ENCODE peak calls at places on chromosomes 7 and 10, in five cellular contexts. C is thoracic aorta, U is IMR-90, L is adrenal gland, O is psoas muscle. R is an unnamed sample.

GRCh38 chr10:93999401-93999851 is 5.7 kb downstream of the PLCE1 start:
- DNase-seq in L (no peak), C (peak; percentile 32), U (peak; percentile 63), O (peak; percentile 75), R (peak; percentile 40)

GRCh38 chr10:132707776-132708171 is 78.2 kb downstream of the NKX6-2 start:
- DNase-seq in L (no peak), U (no peak), O (no peak), C (no peak), R (no peak)

GRCh38 chr10:19918800-19919199 is 102.6 kb downstream of the PLXDC2 start:
- DNase-seq in O (no peak), C (no peak), U (peak; percentile 62), L (no peak), R (no peak)

GRCh38 chr7:25244193-25244592 is 15.9 kb upstream of the NPVF start:
- DNase-seq in C (no peak), L (no peak), U (no peak), O (no peak), R (no peak)

GRCh38 chr10:6222755-6223154 is 20.0 kb downstream of the PFKFB3 start:
- DNase-seq in C (no peak), L (no peak), O (no peak), U (no peak), R (no peak)

GRCh38 chr7:2094454-2095039 is 138.2 kb downstream of the MAD1L1 start:
- DNase-seq in O (no peak), L (no peak), C (no peak), U (no peak), R (no peak)

GRCh38 chr7:96833701-96834453 is 124.2 kb upstream of the SEM1 start:
- DNase-seq in C (no peak), L (no peak), O (no peak), U (no peak), R (no peak)

GRCh38 chr7:135169141-135169935 is 1.2 kb downstream of the CYREN start:
- DNase-seq in O (peak; percentile 48), L (peak; percentile 56), C (no peak), U (peak; percentile 59), R (peak; percentile 38)

GRCh38 chr7:139681463-139681755 is 96.4 kb downstream of the HIPK2 start:
- DNase-seq in C (no peak), L (no peak), O (no peak), U (no peak), R (no peak)

GRCh38 chr7:51261117-51261835 is 55.3 kb downstream of the COBL start:
- DNase-seq in O (no peak), C (no peak), L (no peak), U (no peak), R (no peak)

GRCh38 chr7:40536406-40536805 is 401.6 kb downstream of the SUGCT start:
- DNase-seq in O (no peak), U (no peak), C (no peak), L (no peak), R (no peak)

GRCh38 chr7:97024209-97025129 is at the start of gene DLX5:
- DNase-seq in L (peak; percentile 22), O (no peak), C (no peak), U (peak; percentile 6), R (no peak)

GRCh38 chr10:46544989-46545791 is 11.3 kb downstream of the GPRIN2 start:
- DNase-seq in C (no peak), U (no peak), O (peak; percentile 4), L (peak; percentile 10), R (no peak)

GRCh38 chr10:86345296-86346168 is 21.1 kb downstream of the GRID1 start:
- DNase-seq in U (no peak), C (no peak), O (no peak), L (peak; percentile 2), R (no peak)

GRCh38 chr10:124605481-124605855 is 138.7 kb downstream of the FAM53B start:
- DNase-seq in C (no peak), O (no peak), U (no peak), L (no peak), R (no peak)

GRCh38 chr10:8639601-8640000 is 585.1 kb downstream of the GATA3 start:
- DNase-seq in L (no peak), O (no peak), U (no peak), C (no peak), R (no peak)

GRCh38 chr7:41590951-41591350 is 111.9 kb downstream of the INHBA start:
- DNase-seq in U (no peak), C (no peak), L (no peak), O (no peak), R (no peak)

GRCh38 chr7:37604078-37604477 is 79.5 kb upstream of the GPR141 start:
- DNase-seq in C (no peak), L (no peak), O (no peak), U (no peak), R (no peak)

GRCh38 chr7:130920122-130920521 is 186.1 kb upstream of the KLF14 start:
- DNase-seq in U (peak; percentile 50), L (no peak), C (no peak), O (no peak), R (no peak)
- H3K27ac ChIP-seq in U (peak overlapping the region; percentile 85), L (no peak overlapping the region), C (peak overlapping the region; percentile 80), O (peak overlapping the region; percentile 94), R (no peak overlapping the region)

GRCh38 chr10:101595591-101596433 is 7.7 kb downstream of the DPCD start:
- DNase-seq in U (no peak), C (no peak), L (no peak), O (no peak), R (no peak)
- H3K4me3 ChIP-seq in U (no peak overlapping the region), C (no peak overlapping the region), L (no peak overlapping the region), O (no peak overlapping the region), R (no peak overlapping the region)

GRCh38 chr7:517848-518629 is 1.6 kb downstream of the PDGFA start:
- DNase-seq in O (peak; percentile 80), C (no peak), L (peak; percentile 73), U (peak; percentile 58), R (peak; percentile 72)

GRCh38 chr7:515628-516027 is 4.0 kb downstream of the PDGFA start:
- DNase-seq in O (no peak), L (no peak), C (no peak), U (no peak), R (no peak)

GRCh38 chr7:516606-517456 is 2.8 kb downstream of the PDGFA start:
- DNase-seq in C (no peak), O (peak; percentile 80), U (peak; percentile 80), L (peak; percentile 80), R (peak; percentile 69)

GRCh38 chr7:514651-515598 is 4.7 kb downstream of the PDGFA start:
- DNase-seq in L (no peak), C (no peak), O (no peak), U (no peak), R (peak; percentile 52)

GRCh38 chr7:516216-516605 is 3.4 kb downstream of the PDGFA start:
- DNase-seq in C (no peak), L (no peak), U (no peak), O (no peak), R (no peak)
- H3K27ac ChIP-seq in C (peak overlapping the region; percentile 100), L (no peak overlapping the region), U (no peak overlapping the region), O (peak overlapping the region; percentile 92), R (peak overlapping the region; percentile 94)

DNA sequence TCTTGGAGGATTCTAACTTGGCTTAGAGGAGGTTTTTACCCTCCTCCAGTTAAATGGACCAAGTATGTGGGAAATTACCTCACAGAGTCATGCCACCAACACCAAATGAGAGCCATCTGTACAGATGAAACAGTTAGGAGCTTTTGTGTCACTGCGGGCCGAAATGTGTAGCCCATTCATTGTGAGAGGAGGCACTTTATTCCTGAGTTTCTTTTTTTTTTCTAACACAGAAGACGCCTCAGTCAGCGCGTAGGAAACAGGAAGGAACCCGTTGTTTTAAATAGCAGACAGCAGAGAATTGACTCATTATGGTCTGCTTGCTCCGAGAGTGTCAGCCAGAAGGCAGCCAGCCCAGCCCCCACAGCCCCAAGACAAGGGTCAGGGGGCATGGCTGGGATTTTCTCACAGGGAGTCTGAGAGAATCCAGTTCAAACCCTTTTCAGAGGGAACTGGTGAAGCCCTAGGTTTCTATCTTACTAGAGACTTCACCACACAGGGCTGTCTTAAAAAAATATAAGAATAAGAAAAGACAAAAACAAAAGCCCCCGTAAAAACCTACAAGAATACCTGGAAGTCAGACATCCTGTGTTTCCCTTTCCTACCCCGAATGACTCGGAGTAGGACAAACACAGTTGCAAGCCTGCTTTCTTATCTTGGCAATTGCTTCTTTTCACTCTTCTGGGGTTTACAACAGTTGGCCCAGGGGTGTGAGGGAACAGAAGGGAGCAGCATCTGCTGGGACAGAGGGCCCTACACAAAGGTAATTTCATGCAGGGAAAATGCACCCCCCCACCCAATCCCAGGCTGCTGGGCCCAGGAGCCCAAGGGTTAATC is 220.8 kb downstream of the ARHGAP12 start:
- DNase-seq in C (no peak), U (peak; percentile 77), O (peak; percentile 69), L (peak; percentile 63), R (peak; percentile 35)
- H3K4me3 ChIP-seq in C (peak overlapping the region; percentile 57), U (no peak overlapping the region), O (peak overlapping the region; percentile 28), L (no peak overlapping the region), R (no peak overlapping the region)

R was measured in body of pancreas.